ENCODE peak calls at places on chromosome 13, in four cellular contexts. One of them, this sample, is unnamed.
A peak's percentile ranks its signal among the peaks of the same experiment; 100 is the strongest.

GRCh38 chr13:44726214-44726613 is 150.1 kb upstream of the TSC22D1 start:
- DNase-seq in WTC11: no peak
- DNase-seq in activated T-cell treated with anti-CD3 and anti-CD28 coated beads for 24 hours: no peak
- DNase-seq in astrocyte: peak; percentile 49
- DNase-seq in this sample: peak; percentile 57

GRCh38 chr13:31504918-31505317 is 234.4 kb upstream of the RXFP2 start:
- DNase-seq in astrocyte: no peak
- DNase-seq in activated T-cell treated with anti-CD3 and anti-CD28 coated beads for 24 hours: no peak
- DNase-seq in WTC11: no peak
- DNase-seq in this sample: no peak

GRCh38 chr13:76016799-76017198 is 380.7 kb downstream of the LMO7 start:
- DNase-seq in activated T-cell treated with anti-CD3 and anti-CD28 coated beads for 24 hours: no peak
- DNase-seq in WTC11: peak; percentile 58
- DNase-seq in astrocyte: no peak
- DNase-seq in this sample: peak; percentile 31

GRCh38 chr13:73417012-73417615 is 358.3 kb downstream of the KLF5 start:
- DNase-seq in astrocyte: no peak
- DNase-seq in activated T-cell treated with anti-CD3 and anti-CD28 coated beads for 24 hours: no peak
- DNase-seq in WTC11: no peak
- DNase-seq in this sample: no peak

GRCh38 chr13:76522083-76522755 is 364.0 kb downstream of the KCTD12 start:
- DNase-seq in activated T-cell treated with anti-CD3 and anti-CD28 coated beads for 24 hours: no peak
- DNase-seq in WTC11: peak; percentile 46
- DNase-seq in astrocyte: peak; percentile 18
- DNase-seq in this sample: peak; percentile 86

GRCh38 chr13:67299731-67300130 is 69.6 kb upstream of the PCDH9 start:
- DNase-seq in activated T-cell treated with anti-CD3 and anti-CD28 coated beads for 24 hours: no peak
- DNase-seq in WTC11: no peak
- DNase-seq in astrocyte: peak; percentile 59
- DNase-seq in this sample: no peak

GRCh38 chr13:94157705-94158218 is 321.7 kb downstream of the DCT start:
- DNase-seq in astrocyte: no peak
- DNase-seq in activated T-cell treated with anti-CD3 and anti-CD28 coated beads for 24 hours: no peak
- DNase-seq in WTC11: no peak
- DNase-seq in this sample: no peak

GRCh38 chr13:96904232-96904631 is 90.0 kb downstream of the OXGR1 start:
- DNase-seq in WTC11: no peak
- DNase-seq in activated T-cell treated with anti-CD3 and anti-CD28 coated beads for 24 hours: no peak
- DNase-seq in astrocyte: no peak
- DNase-seq in this sample: no peak

GRCh38 chr13:61095885-61096284 is 319.8 kb downstream of the PCDH20 start:
- DNase-seq in WTC11: no peak
- DNase-seq in astrocyte: no peak
- DNase-seq in activated T-cell treated with anti-CD3 and anti-CD28 coated beads for 24 hours: no peak
- DNase-seq in this sample: no peak

GRCh38 chr13:99199541-99200432 is 867 bp upstream of the UBAC2 start:
- DNase-seq in WTC11: no peak
- DNase-seq in astrocyte: no peak
- DNase-seq in activated T-cell treated with anti-CD3 and anti-CD28 coated beads for 24 hours: no peak
- DNase-seq in this sample: no peak

GRCh38 chr13:99360696-99361095 is 53.5 kb upstream of the GPR183 start:
- DNase-seq in activated T-cell treated with anti-CD3 and anti-CD28 coated beads for 24 hours: no peak
- DNase-seq in astrocyte: no peak
- DNase-seq in WTC11: no peak
- DNase-seq in this sample: no peak

This sample was measured in HFF-Myc.